ENCODE peak calls at places on chromosomes 2 and 18, in ten cellular contexts. One of them, this sample, is unnamed.

GRCh38 chr2:55112229-55113016 is 62.2 kb upstream of the RTN4 start:
- DNase-seq in HFF-Myc: no peak
- DNase-seq in choroid plexus epithelial cell: peak
- DNase-seq in GM23338: no peak
- DNase-seq in CD8-positive, alpha-beta T cell: no peak
- DNase-seq in left ventricle myocardium inferior: peak
- DNase-seq in body of pancreas: no peak
- DNase-seq in upper lobe of right lung: peak
- DNase-seq in GM20000: no peak
- DNase-seq in kidney epithelial cell: no peak
- DNase-seq in this sample: no peak

GRCh38 chr2:132568679-132569078 is 101.3 kb downstream of the LYPD1 start:
- DNase-seq in HFF-Myc: no peak
- DNase-seq in choroid plexus epithelial cell: no peak
- DNase-seq in GM23338: no peak
- DNase-seq in CD8-positive, alpha-beta T cell: no peak
- DNase-seq in left ventricle myocardium inferior: no peak
- DNase-seq in body of pancreas: no peak
- DNase-seq in upper lobe of right lung: no peak
- DNase-seq in GM20000: no peak
- DNase-seq in kidney epithelial cell: no peak
- DNase-seq in this sample: no peak

GRCh38 chr2:212618636-212619035 is 80.0 kb upstream of the ERBB4 start:
- DNase-seq in HFF-Myc: no peak
- DNase-seq in choroid plexus epithelial cell: peak
- DNase-seq in GM23338: no peak
- DNase-seq in CD8-positive, alpha-beta T cell: no peak
- DNase-seq in left ventricle myocardium inferior: no peak
- DNase-seq in body of pancreas: no peak
- DNase-seq in upper lobe of right lung: no peak
- DNase-seq in GM20000: no peak
- DNase-seq in kidney epithelial cell: no peak
- DNase-seq in this sample: no peak

GRCh38 chr2:168738057-168738456 is 64.4 kb upstream of the NOSTRIN start:
- DNase-seq in HFF-Myc: no peak
- DNase-seq in choroid plexus epithelial cell: peak
- DNase-seq in GM23338: no peak
- DNase-seq in CD8-positive, alpha-beta T cell: no peak
- DNase-seq in left ventricle myocardium inferior: no peak
- DNase-seq in body of pancreas: no peak
- DNase-seq in upper lobe of right lung: no peak
- DNase-seq in GM20000: no peak
- DNase-seq in kidney epithelial cell: no peak
- DNase-seq in this sample: no peak

GRCh38 chr2:81050580-81050979 is 746.0 kb upstream of the LRRTM1 start:
- DNase-seq in HFF-Myc: no peak
- DNase-seq in choroid plexus epithelial cell: no peak
- DNase-seq in GM23338: peak
- DNase-seq in CD8-positive, alpha-beta T cell: no peak
- DNase-seq in left ventricle myocardium inferior: no peak
- DNase-seq in body of pancreas: no peak
- DNase-seq in upper lobe of right lung: no peak
- DNase-seq in GM20000: no peak
- DNase-seq in kidney epithelial cell: no peak
- DNase-seq in this sample: no peak

GRCh38 chr18:56196495-56197225 is 441.7 kb downstream of the TXNL1 start:
- DNase-seq in HFF-Myc: no peak
- DNase-seq in choroid plexus epithelial cell: peak
- DNase-seq in GM23338: no peak
- DNase-seq in CD8-positive, alpha-beta T cell: no peak
- DNase-seq in left ventricle myocardium inferior: no peak
- DNase-seq in body of pancreas: no peak
- DNase-seq in upper lobe of right lung: no peak
- DNase-seq in GM20000: no peak
- DNase-seq in kidney epithelial cell: no peak
- DNase-seq in this sample: no peak

GRCh38 chr18:8890957-8891464 is 185.7 kb downstream of the MTCL1 start:
- DNase-seq in HFF-Myc: peak
- DNase-seq in choroid plexus epithelial cell: peak
- DNase-seq in GM23338: peak
- DNase-seq in CD8-positive, alpha-beta T cell: no peak
- DNase-seq in left ventricle myocardium inferior: no peak
- DNase-seq in body of pancreas: no peak
- DNase-seq in upper lobe of right lung: no peak
- DNase-seq in GM20000: no peak
- DNase-seq in kidney epithelial cell: peak
- DNase-seq in this sample: no peak

GRCh38 chr2:55418512-55419235 is 982 bp downstream of the CCDC88A start:
- DNase-seq in HFF-Myc: no peak
- DNase-seq in choroid plexus epithelial cell: no peak
- DNase-seq in GM23338: no peak
- DNase-seq in CD8-positive, alpha-beta T cell: no peak
- DNase-seq in left ventricle myocardium inferior: no peak
- DNase-seq in body of pancreas: no peak
- DNase-seq in upper lobe of right lung: no peak
- DNase-seq in GM20000: peak
- DNase-seq in kidney epithelial cell: no peak
- DNase-seq in this sample: no peak

GRCh38 chr2:240596080-240596460 is 9.5 kb downstream of the CAPN10 start:
- DNase-seq in HFF-Myc: no peak
- DNase-seq in choroid plexus epithelial cell: no peak
- DNase-seq in GM23338: no peak
- DNase-seq in CD8-positive, alpha-beta T cell: no peak
- DNase-seq in left ventricle myocardium inferior: peak
- DNase-seq in body of pancreas: no peak
- DNase-seq in upper lobe of right lung: peak
- DNase-seq in GM20000: no peak
- DNase-seq in kidney epithelial cell: no peak
- DNase-seq in this sample: no peak

GRCh38 chr18:63320041-63320689 is 596 bp upstream of the BCL2 start:
- DNase-seq in HFF-Myc: no peak
- DNase-seq in choroid plexus epithelial cell: peak
- DNase-seq in GM23338: peak
- DNase-seq in CD8-positive, alpha-beta T cell: peak
- DNase-seq in left ventricle myocardium inferior: peak
- DNase-seq in body of pancreas: peak
- DNase-seq in upper lobe of right lung: peak
- DNase-seq in GM20000: peak
- DNase-seq in kidney epithelial cell: no peak
- DNase-seq in this sample: peak

GRCh38 chr2:186255823-186256222 is 230.2 kb upstream of the ZC3H15 start:
- DNase-seq in HFF-Myc: no peak
- DNase-seq in choroid plexus epithelial cell: no peak
- DNase-seq in GM23338: peak
- DNase-seq in CD8-positive, alpha-beta T cell: no peak
- DNase-seq in left ventricle myocardium inferior: no peak
- DNase-seq in body of pancreas: no peak
- DNase-seq in upper lobe of right lung: no peak
- DNase-seq in GM20000: no peak
- DNase-seq in kidney epithelial cell: no peak
- DNase-seq in this sample: no peak

GRCh38 chr2:19708776-19709175 is 193.0 kb downstream of the TTC32 start:
- DNase-seq in HFF-Myc: no peak
- DNase-seq in choroid plexus epithelial cell: no peak
- DNase-seq in GM23338: no peak
- DNase-seq in CD8-positive, alpha-beta T cell: no peak
- DNase-seq in left ventricle myocardium inferior: no peak
- DNase-seq in body of pancreas: no peak
- DNase-seq in upper lobe of right lung: no peak
- DNase-seq in GM20000: no peak
- DNase-seq in kidney epithelial cell: no peak
- DNase-seq in this sample: no peak

GRCh38 chr2:43292297-43292696 is 65.9 kb upstream of the ZFP36L2 start:
- DNase-seq in HFF-Myc: no peak
- DNase-seq in choroid plexus epithelial cell: no peak
- DNase-seq in GM23338: no peak
- DNase-seq in CD8-positive, alpha-beta T cell: no peak
- DNase-seq in left ventricle myocardium inferior: no peak
- DNase-seq in body of pancreas: no peak
- DNase-seq in upper lobe of right lung: no peak
- DNase-seq in GM20000: no peak
- DNase-seq in kidney epithelial cell: no peak
- DNase-seq in this sample: no peak

GRCh38 chr2:43294973-43295603 is 68.7 kb upstream of the ZFP36L2 start:
- DNase-seq in HFF-Myc: no peak
- DNase-seq in choroid plexus epithelial cell: no peak
- DNase-seq in GM23338: no peak
- DNase-seq in CD8-positive, alpha-beta T cell: peak
- DNase-seq in left ventricle myocardium inferior: no peak
- DNase-seq in body of pancreas: no peak
- DNase-seq in upper lobe of right lung: no peak
- DNase-seq in GM20000: peak
- DNase-seq in kidney epithelial cell: no peak
- DNase-seq in this sample: no peak

GRCh38 chr2:43298496-43298895 is 72.1 kb upstream of the ZFP36L2 start:
- DNase-seq in HFF-Myc: no peak
- DNase-seq in choroid plexus epithelial cell: no peak
- DNase-seq in GM23338: no peak
- DNase-seq in CD8-positive, alpha-beta T cell: no peak
- DNase-seq in left ventricle myocardium inferior: no peak
- DNase-seq in body of pancreas: no peak
- DNase-seq in upper lobe of right lung: no peak
- DNase-seq in GM20000: no peak
- DNase-seq in kidney epithelial cell: no peak
- DNase-seq in this sample: no peak

GRCh38 chr2:43292851-43293743 is 66.7 kb upstream of the ZFP36L2 start:
- DNase-seq in HFF-Myc: no peak
- DNase-seq in choroid plexus epithelial cell: no peak
- DNase-seq in GM23338: no peak
- DNase-seq in CD8-positive, alpha-beta T cell: peak
- DNase-seq in left ventricle myocardium inferior: no peak
- DNase-seq in body of pancreas: no peak
- DNase-seq in upper lobe of right lung: no peak
- DNase-seq in GM20000: no peak
- DNase-seq in kidney epithelial cell: no peak
- DNase-seq in this sample: no peak

GRCh38 chr2:43293744-43294695 is 67.6 kb upstream of the ZFP36L2 start:
- DNase-seq in HFF-Myc: peak
- DNase-seq in choroid plexus epithelial cell: peak
- DNase-seq in GM23338: no peak
- DNase-seq in CD8-positive, alpha-beta T cell: peak
- DNase-seq in left ventricle myocardium inferior: no peak
- DNase-seq in body of pancreas: no peak
- DNase-seq in upper lobe of right lung: no peak
- DNase-seq in GM20000: peak
- DNase-seq in kidney epithelial cell: peak
- DNase-seq in this sample: peak
- TF ChIP-seq CTCF in HFF-Myc: no peak
- TF ChIP-seq CTCF in choroid plexus epithelial cell: no peak
- TF ChIP-seq CTCF in GM23338: no peak
- TF ChIP-seq CTCF in CD8-positive, alpha-beta T cell: no peak
- TF ChIP-seq CTCF in left ventricle myocardium inferior: no peak
- TF ChIP-seq CTCF in body of pancreas: no peak
- TF ChIP-seq CTCF in upper lobe of right lung: no peak
- TF ChIP-seq CTCF in GM20000: no peak
- TF ChIP-seq CTCF in kidney epithelial cell: no peak
- TF ChIP-seq CTCF in this sample: no peak

DNA sequence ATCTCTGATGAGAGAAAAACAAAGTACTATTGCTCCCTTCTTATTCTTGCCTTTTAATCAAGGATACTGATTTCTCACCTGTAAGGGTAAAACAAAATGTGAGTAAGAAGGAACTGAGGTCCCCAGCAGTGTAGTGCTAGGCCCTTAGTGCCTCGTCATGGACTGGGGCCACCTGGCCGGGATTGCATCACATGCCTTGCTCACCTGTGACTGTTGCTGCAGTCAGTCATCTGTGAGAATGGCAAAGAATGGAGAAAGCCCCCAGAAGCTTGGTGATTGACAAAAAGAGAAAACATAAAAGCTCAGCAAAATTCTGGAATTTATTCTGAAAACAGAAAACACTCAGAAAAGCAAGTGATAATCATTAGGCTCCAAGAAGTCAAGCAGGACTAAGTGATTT is 63.4 kb downstream of the SPATS2L start:
- DNase-seq in HFF-Myc: no peak
- DNase-seq in choroid plexus epithelial cell: no peak
- DNase-seq in GM23338: peak
- DNase-seq in CD8-positive, alpha-beta T cell: no peak
- DNase-seq in left ventricle myocardium inferior: no peak
- DNase-seq in body of pancreas: no peak
- DNase-seq in upper lobe of right lung: peak
- DNase-seq in GM20000: no peak
- DNase-seq in kidney epithelial cell: no peak
- DNase-seq in this sample: no peak
- TF ChIP-seq CTCF in HFF-Myc: no peak
- TF ChIP-seq CTCF in choroid plexus epithelial cell: no peak
- TF ChIP-seq CTCF in GM23338: no peak
- TF ChIP-seq CTCF in CD8-positive, alpha-beta T cell: no peak
- TF ChIP-seq CTCF in left ventricle myocardium inferior: no peak
- TF ChIP-seq CTCF in body of pancreas: no peak
- TF ChIP-seq CTCF in upper lobe of right lung: no peak
- TF ChIP-seq CTCF in GM20000: no peak
- TF ChIP-seq CTCF in kidney epithelial cell: no peak
- TF ChIP-seq CTCF in this sample: no peak

DNA sequence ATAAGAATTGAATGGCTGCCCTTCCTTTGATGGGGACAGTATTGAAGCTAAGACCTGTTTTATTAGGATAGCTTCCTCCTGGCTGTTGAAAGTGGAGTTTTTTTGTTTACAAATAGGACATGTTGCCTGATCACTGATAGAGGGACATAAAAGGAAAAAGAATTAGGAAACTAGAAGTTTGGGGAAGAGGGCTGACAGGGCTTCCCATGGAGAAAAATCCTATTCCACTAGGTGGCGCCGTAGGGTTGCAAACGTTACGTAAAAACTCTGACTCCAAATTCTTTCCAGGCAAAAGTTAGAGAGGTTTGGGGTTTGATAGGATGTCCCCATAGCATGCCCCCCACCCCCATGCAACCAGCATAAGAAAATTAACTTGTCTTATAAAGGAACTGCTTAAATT is 11.1 kb upstream of the RBFA start:
- DNase-seq in HFF-Myc: no peak
- DNase-seq in choroid plexus epithelial cell: no peak
- DNase-seq in GM23338: peak
- DNase-seq in CD8-positive, alpha-beta T cell: no peak
- DNase-seq in left ventricle myocardium inferior: no peak
- DNase-seq in body of pancreas: no peak
- DNase-seq in upper lobe of right lung: no peak
- DNase-seq in GM20000: no peak
- DNase-seq in kidney epithelial cell: no peak
- DNase-seq in this sample: no peak
- TF ChIP-seq CTCF in HFF-Myc: peak
- TF ChIP-seq CTCF in choroid plexus epithelial cell: peak
- TF ChIP-seq CTCF in GM23338: peak
- TF ChIP-seq CTCF in CD8-positive, alpha-beta T cell: no peak
- TF ChIP-seq CTCF in left ventricle myocardium inferior: no peak
- TF ChIP-seq CTCF in body of pancreas: no peak
- TF ChIP-seq CTCF in upper lobe of right lung: peak
- TF ChIP-seq CTCF in GM20000: no peak
- TF ChIP-seq CTCF in kidney epithelial cell: peak
- TF ChIP-seq CTCF in this sample: peak

GRCh38 chr18:6044319-6044718 is 149.0 kb upstream of the TMEM200C start:
- DNase-seq in HFF-Myc: no peak
- DNase-seq in choroid plexus epithelial cell: no peak
- DNase-seq in GM23338: no peak
- DNase-seq in CD8-positive, alpha-beta T cell: no peak
- DNase-seq in left ventricle myocardium inferior: no peak
- DNase-seq in body of pancreas: no peak
- DNase-seq in upper lobe of right lung: no peak
- DNase-seq in GM20000: no peak
- DNase-seq in kidney epithelial cell: no peak
- DNase-seq in this sample: no peak

GRCh38 chr18:6039055-6039454 is 143.7 kb upstream of the TMEM200C start:
- DNase-seq in HFF-Myc: no peak
- DNase-seq in choroid plexus epithelial cell: peak
- DNase-seq in GM23338: no peak
- DNase-seq in CD8-positive, alpha-beta T cell: no peak
- DNase-seq in left ventricle myocardium inferior: no peak
- DNase-seq in body of pancreas: no peak
- DNase-seq in upper lobe of right lung: no peak
- DNase-seq in GM20000: no peak
- DNase-seq in kidney epithelial cell: no peak
- DNase-seq in this sample: no peak

GRCh38 chr18:6044773-6045172 is 149.5 kb upstream of the TMEM200C start:
- DNase-seq in HFF-Myc: no peak
- DNase-seq in choroid plexus epithelial cell: peak
- DNase-seq in GM23338: peak
- DNase-seq in CD8-positive, alpha-beta T cell: no peak
- DNase-seq in left ventricle myocardium inferior: no peak
- DNase-seq in body of pancreas: no peak
- DNase-seq in upper lobe of right lung: no peak
- DNase-seq in GM20000: no peak
- DNase-seq in kidney epithelial cell: no peak
- DNase-seq in this sample: no peak
- TF ChIP-seq CTCF in HFF-Myc: peak
- TF ChIP-seq CTCF in choroid plexus epithelial cell: peak
- TF ChIP-seq CTCF in GM23338: peak
- TF ChIP-seq CTCF in CD8-positive, alpha-beta T cell: no peak
- TF ChIP-seq CTCF in left ventricle myocardium inferior: no peak
- TF ChIP-seq CTCF in body of pancreas: no peak
- TF ChIP-seq CTCF in upper lobe of right lung: no peak
- TF ChIP-seq CTCF in GM20000: no peak
- TF ChIP-seq CTCF in kidney epithelial cell: no peak
- TF ChIP-seq CTCF in this sample: no peak